ENCODE peak calls at places on chromosomes 16 and 17, in seven cellular contexts. One of them, this sample, is unnamed.

GRCh38 chr17:44266402-44267164 is 1.4 kb downstream of the SLC4A1 start:
- DNase-seq in cardiac fibroblast: peak
- DNase-seq in NCI-H2081: no peak
- DNase-seq in MV-4-11: peak
- DNase-seq in hepatic stellate cell: no peak
- DNase-seq in NCI-H1105 treated with DMSO at 0.1 percent for 48 hours: no peak
- DNase-seq in stimulated activated CD8-positive, alpha-beta memory T cell treated with anti-CD3 and anti-CD28 coated beads, Interleukin-2, amount 100 ng/mL, for 1 hour: no peak
- DNase-seq in this sample: no peak

GRCh38 chr17:64019486-64020067 is 856 bp downstream of the ICAM2 start:
- DNase-seq in cardiac fibroblast: no peak
- DNase-seq in NCI-H2081: no peak
- DNase-seq in MV-4-11: no peak
- DNase-seq in hepatic stellate cell: no peak
- DNase-seq in NCI-H1105 treated with DMSO at 0.1 percent for 48 hours: no peak
- DNase-seq in stimulated activated CD8-positive, alpha-beta memory T cell treated with anti-CD3 and anti-CD28 coated beads, Interleukin-2, amount 100 ng/mL, for 1 hour: no peak
- DNase-seq in this sample: no peak

GRCh38 chr17:16935786-16936185 is 36.1 kb downstream of the TNFRSF13B start:
- DNase-seq in cardiac fibroblast: no peak
- DNase-seq in NCI-H2081: no peak
- DNase-seq in MV-4-11: no peak
- DNase-seq in hepatic stellate cell: no peak
- DNase-seq in NCI-H1105 treated with DMSO at 0.1 percent for 48 hours: no peak
- DNase-seq in stimulated activated CD8-positive, alpha-beta memory T cell treated with anti-CD3 and anti-CD28 coated beads, Interleukin-2, amount 100 ng/mL, for 1 hour: no peak
- DNase-seq in this sample: no peak

GRCh38 chr16:90022209-90023077 is 3.2 kb upstream of the DBNDD1 start:
- DNase-seq in cardiac fibroblast: peak
- DNase-seq in NCI-H2081: peak
- DNase-seq in MV-4-11: peak
- DNase-seq in hepatic stellate cell: peak
- DNase-seq in NCI-H1105 treated with DMSO at 0.1 percent for 48 hours: peak
- DNase-seq in stimulated activated CD8-positive, alpha-beta memory T cell treated with anti-CD3 and anti-CD28 coated beads, Interleukin-2, amount 100 ng/mL, for 1 hour: peak
- DNase-seq in this sample: peak

GRCh38 chr17:8847891-8848290 is 19.6 kb downstream of the PIK3R6 start:
- DNase-seq in cardiac fibroblast: no peak
- DNase-seq in NCI-H2081: no peak
- DNase-seq in MV-4-11: no peak
- DNase-seq in hepatic stellate cell: no peak
- DNase-seq in NCI-H1105 treated with DMSO at 0.1 percent for 48 hours: no peak
- DNase-seq in stimulated activated CD8-positive, alpha-beta memory T cell treated with anti-CD3 and anti-CD28 coated beads, Interleukin-2, amount 100 ng/mL, for 1 hour: no peak
- DNase-seq in this sample: no peak

GRCh38 chr17:2087597-2088211 is 32.8 kb downstream of the HIC1 start:
- DNase-seq in cardiac fibroblast: peak
- DNase-seq in NCI-H2081: no peak
- DNase-seq in MV-4-11: peak
- DNase-seq in hepatic stellate cell: no peak
- DNase-seq in NCI-H1105 treated with DMSO at 0.1 percent for 48 hours: no peak
- DNase-seq in stimulated activated CD8-positive, alpha-beta memory T cell treated with anti-CD3 and anti-CD28 coated beads, Interleukin-2, amount 100 ng/mL, for 1 hour: peak
- DNase-seq in this sample: no peak

GRCh38 chr17:36728030-36728991 is 126.9 kb downstream of the MRM1 start:
- DNase-seq in cardiac fibroblast: no peak
- DNase-seq in NCI-H2081: no peak
- DNase-seq in MV-4-11: no peak
- DNase-seq in hepatic stellate cell: no peak
- DNase-seq in NCI-H1105 treated with DMSO at 0.1 percent for 48 hours: peak
- DNase-seq in stimulated activated CD8-positive, alpha-beta memory T cell treated with anti-CD3 and anti-CD28 coated beads, Interleukin-2, amount 100 ng/mL, for 1 hour: no peak
- DNase-seq in this sample: no peak

GRCh38 chr17:39973496-39973895 is 7.1 kb upstream of the PSMD3 start:
- DNase-seq in cardiac fibroblast: no peak
- DNase-seq in NCI-H2081: no peak
- DNase-seq in MV-4-11: no peak
- DNase-seq in hepatic stellate cell: no peak
- DNase-seq in NCI-H1105 treated with DMSO at 0.1 percent for 48 hours: no peak
- DNase-seq in stimulated activated CD8-positive, alpha-beta memory T cell treated with anti-CD3 and anti-CD28 coated beads, Interleukin-2, amount 100 ng/mL, for 1 hour: no peak
- DNase-seq in this sample: no peak

GRCh38 chr17:27746881-27747280 is 53.4 kb downstream of the NOS2 start:
- DNase-seq in cardiac fibroblast: no peak
- DNase-seq in NCI-H2081: no peak
- DNase-seq in MV-4-11: no peak
- DNase-seq in hepatic stellate cell: no peak
- DNase-seq in NCI-H1105 treated with DMSO at 0.1 percent for 48 hours: no peak
- DNase-seq in stimulated activated CD8-positive, alpha-beta memory T cell treated with anti-CD3 and anti-CD28 coated beads, Interleukin-2, amount 100 ng/mL, for 1 hour: no peak
- DNase-seq in this sample: no peak